ENCODE peak calls at places on chromosomes 2 and 18, in four cellular contexts. D is lower lobe of right lung, K is AG04450, F is endothelial cell. I is an unnamed sample.

GRCh38 chr18:45562567-45563479 is 52.5 kb upstream of the SLC14A2 start:
- DNase-seq in K (no peak), F (no peak), D (no peak), I (no peak)

GRCh38 chr2:149422991-149423338 is 92.6 kb downstream of the LYPD6 start:
- DNase-seq in K (no peak), D (no peak), F (no peak), I (no peak)

GRCh38 chr18:49398331-49398730 is 62.1 kb downstream of the DYM start:
- DNase-seq in K (no peak), D (no peak), F (no peak), I (no peak)

GRCh38 chr18:50287028-50287440 is 458 bp downstream of the CXXC1 start:
- DNase-seq in D (no peak), F (no peak), K (no peak), I (no peak)

GRCh38 chr2:15844099-15844801 is 96.1 kb upstream of the MYCN start:
- DNase-seq in F (no peak), K (no peak), D (no peak), I (no peak)

GRCh38 chr2:190819835-190820234 is 60.8 kb upstream of the GLS start:
- DNase-seq in D (no peak), F (no peak), K (peak), I (no peak)

GRCh38 chr18:62839874-62840713 is 124.8 kb downstream of the PHLPP1 start:
- DNase-seq in F (no peak), D (no peak), K (no peak), I (no peak)

GRCh38 chr2:232966122-232966521 is 46.9 kb downstream of the NGEF start:
- DNase-seq in D (no peak), K (no peak), F (no peak), I (no peak)

GRCh38 chr2:215565897-215566296 is 130.0 kb upstream of the FN1 start:
- DNase-seq in K (no peak), F (no peak), D (no peak), I (no peak)

GRCh38 chr2:145860083-145860482 is 1340.2 kb upstream of the ZEB2 start:
- DNase-seq in K (no peak), D (no peak), F (no peak), I (no peak)

GRCh38 chr2:204909791-204910190 is 364.5 kb downstream of the PARD3B start:
- DNase-seq in D (no peak), F (no peak), K (no peak), I (no peak)

GRCh38 chr2:104944495-104944894 is 90.6 kb downstream of the POU3F3 start:
- DNase-seq in K (no peak), F (peak), D (no peak), I (peak)

GRCh38 chr2:237026981-237027711 is 58.5 kb upstream of the COPS8 start:
- DNase-seq in K (peak), D (peak), F (peak), I (peak)

GRCh38 chr18:51346404-51346803 is 148.9 kb upstream of the MEX3C start:
- DNase-seq in F (no peak), K (no peak), D (no peak), I (no peak)

GRCh38 chr18:47930086-47930843 is at the start of gene SMAD2:
- DNase-seq in K (no peak), D (peak), F (peak), I (peak)

GRCh38 chr2:226063704-226064390 is 664.3 kb downstream of the NYAP2 start:
- DNase-seq in K (no peak), D (no peak), F (no peak), I (no peak)

DNA sequence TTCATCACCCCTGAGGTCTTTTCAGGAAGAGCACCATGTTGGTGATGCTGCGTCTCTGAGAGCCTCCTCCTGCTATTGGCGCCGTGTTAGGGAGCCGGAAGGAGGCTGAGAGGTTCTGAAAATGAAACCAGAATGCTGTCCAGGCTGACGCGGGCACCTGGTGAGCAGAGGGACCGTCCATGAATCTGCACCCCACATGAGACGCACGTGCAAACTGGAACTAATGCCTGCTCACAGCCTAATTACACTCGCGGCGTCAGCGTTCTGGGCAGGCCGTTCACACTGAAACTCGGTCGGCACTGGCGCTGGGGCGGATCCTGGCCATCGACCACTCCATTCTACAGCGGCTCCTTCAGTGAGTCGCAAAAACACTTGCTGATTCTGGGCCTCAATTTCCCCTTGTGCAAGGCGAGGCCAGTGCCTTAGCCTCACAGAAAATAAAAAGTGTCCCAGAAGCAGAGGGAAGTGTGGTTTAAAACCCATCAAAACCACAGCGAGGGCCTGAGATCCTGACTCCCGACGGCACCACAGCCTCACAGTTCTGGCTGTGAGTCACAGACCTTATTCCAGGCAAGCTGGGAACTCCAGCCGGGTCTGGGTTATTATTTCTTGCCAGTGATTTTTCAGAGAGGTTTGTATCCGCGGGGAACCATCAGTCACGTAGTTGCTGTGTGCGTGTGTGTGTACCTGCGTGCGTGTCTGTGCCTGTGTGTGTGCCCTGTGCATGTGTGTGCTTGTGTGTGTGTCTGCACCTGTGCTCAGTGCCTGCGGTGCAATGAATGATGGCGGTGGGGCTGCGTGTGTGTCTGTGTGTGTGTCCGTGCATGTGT is 49.1 kb upstream of the CTDP1 start:
- DNase-seq in D (no peak), K (no peak), F (no peak), I (no peak)
- TF ChIP-seq CTCF in D (no peak), K (no peak), F (no peak), I (no peak)

DNA sequence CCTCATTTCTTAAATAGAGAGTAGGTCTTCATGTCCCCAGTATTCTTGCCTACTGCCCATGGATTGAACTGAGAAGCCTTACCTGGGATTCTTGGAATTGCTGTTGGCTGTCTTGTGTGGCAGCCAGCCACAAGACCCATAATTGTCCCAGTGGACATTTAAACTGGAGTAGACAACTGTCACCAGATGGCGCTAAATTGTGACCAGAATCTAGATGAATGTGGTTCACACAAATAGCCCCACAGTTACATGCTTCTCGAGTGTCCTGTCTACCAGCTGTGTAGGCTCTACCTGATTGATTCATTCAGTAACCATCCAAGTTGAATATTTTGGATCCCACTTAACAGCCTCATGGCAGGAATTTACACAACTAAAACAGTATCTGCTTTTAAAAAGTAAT is 73.2 kb downstream of the MAP4K4 start:
- DNase-seq in D (no peak), F (peak), K (no peak), I (no peak)
- TF ChIP-seq CTCF in D (peak), F (no peak), K (peak), I (no peak)

DNA sequence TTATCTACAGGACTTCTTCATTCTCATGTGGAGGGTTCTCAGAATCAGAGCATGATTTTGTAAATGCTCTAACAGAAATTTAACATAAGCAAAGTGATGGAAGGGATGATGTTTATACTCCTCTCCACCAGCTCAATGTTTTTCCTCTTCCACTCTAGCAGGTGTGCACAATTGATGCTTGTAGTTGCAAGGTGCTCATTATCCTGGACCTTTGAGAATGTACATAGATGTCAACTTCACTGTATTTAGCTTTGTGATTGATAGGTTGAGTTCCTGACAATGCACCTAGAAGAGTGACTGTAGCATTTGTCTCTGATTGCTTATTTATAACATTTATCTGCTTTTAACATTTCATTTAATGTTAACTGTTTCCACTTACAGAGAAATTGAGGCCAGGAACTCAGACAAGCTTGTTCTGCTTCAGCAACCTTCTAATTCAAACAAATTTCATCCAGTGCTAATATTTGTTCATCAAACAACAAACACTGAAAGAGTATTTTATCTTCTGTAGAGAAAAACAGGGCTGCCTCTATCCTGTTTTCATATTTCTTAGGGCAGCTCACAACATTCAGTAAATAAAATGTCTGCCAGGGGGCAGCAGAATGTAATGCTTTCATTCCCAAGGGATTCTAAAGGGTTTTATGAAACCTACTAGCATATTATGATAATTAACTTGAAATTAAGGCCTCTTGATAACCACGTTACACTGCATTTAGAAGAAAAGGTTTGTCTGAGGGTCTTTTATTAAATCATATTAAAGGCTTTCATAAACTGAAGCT is 127.9 kb upstream of the NOL4 start:
- DNase-seq in F (no peak), D (no peak), K (no peak), I (no peak)
- TF ChIP-seq CTCF in F (no peak), D (peak), K (peak), I (no peak)

GRCh38 chr18:7735194-7735593 is 168.1 kb downstream of the PTPRM start:
- DNase-seq in K (no peak), D (no peak), F (no peak), I (no peak)
- TF ChIP-seq CTCF in K (no peak), D (peak), F (no peak), I (no peak)

DNA sequence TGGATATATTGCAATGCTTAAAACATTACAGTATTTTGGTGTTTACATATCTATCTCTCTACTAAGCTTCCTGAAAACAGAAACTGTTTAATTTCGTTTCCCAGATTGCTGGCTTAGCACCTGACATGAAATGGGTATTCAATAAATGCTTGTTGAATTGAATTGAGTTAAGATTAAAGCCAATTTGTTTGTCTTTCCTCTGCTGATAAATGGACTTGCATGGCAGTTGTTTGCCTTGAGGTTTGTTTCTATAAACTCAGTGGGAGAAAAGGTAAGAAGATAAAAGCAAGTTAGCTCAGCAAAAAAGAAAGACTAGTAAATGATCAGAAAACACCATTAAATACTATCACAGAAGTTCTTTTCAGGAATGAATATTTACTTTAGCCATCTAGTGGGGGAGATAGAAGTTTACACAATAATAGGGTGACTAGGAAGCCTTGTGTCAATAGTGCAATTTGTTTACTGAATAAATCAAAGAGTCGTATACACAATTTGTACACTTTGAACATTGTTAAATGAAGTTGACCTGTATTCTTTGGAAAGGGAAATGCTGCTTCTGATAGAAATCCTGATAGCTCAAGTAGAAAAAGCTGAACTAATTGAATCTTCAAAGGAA is 754.5 kb upstream of the FAM98A start:
- DNase-seq in F (no peak), D (no peak), K (no peak), I (no peak)
- TF ChIP-seq CTCF in F (no peak), D (no peak), K (no peak), I (no peak)

GRCh38 chr2:120667981-120668380 is 67.7 kb upstream of the GLI2 start:
- DNase-seq in F (no peak), D (no peak), K (no peak), I (no peak)

GRCh38 chr2:120670771-120671480 is 64.7 kb upstream of the GLI2 start:
- DNase-seq in K (no peak), F (no peak), D (no peak), I (no peak)

GRCh38 chr2:120669971-120670370 is 65.7 kb upstream of the GLI2 start:
- DNase-seq in K (no peak), F (no peak), D (no peak), I (no peak)

GRCh38 chr2:120670371-120670770 is 65.3 kb upstream of the GLI2 start:
- DNase-seq in F (no peak), K (no peak), D (no peak), I (no peak)

GRCh38 chr2:120669121-120669952 is 66.3 kb upstream of the GLI2 start:
- DNase-seq in F (peak), D (peak), K (no peak), I (peak)
- TF ChIP-seq CTCF in F (peak), D (peak), K (peak), I (peak)

GRCh38 chr18:77423468-77423867 is 173.8 kb downstream of the GALR1 start:
- DNase-seq in F (no peak), D (no peak), K (no peak), I (no peak)

DNA sequence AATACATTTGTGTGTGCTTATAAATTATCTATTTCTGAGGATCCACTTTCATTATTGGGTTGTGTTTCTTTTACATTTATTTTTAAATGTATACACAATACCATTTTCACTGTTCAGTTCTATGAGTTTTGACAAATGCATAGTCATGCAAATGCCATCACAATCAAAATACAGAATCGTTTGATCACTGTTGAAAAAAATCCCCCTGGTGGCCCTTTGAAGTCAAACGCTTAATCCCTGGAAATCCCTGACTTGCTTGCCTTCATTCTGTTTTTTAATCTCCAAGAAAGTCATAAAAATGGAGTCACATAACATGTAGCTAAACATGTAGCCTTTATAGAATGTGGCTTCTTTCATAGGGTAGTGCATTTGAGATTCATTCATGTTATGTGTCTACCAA is 173.3 kb downstream of the GALR1 start:
- DNase-seq in K (no peak), F (no peak), D (no peak), I (no peak)
- TF ChIP-seq CTCF in K (no peak), F (peak), D (no peak), I (no peak)

DNA sequence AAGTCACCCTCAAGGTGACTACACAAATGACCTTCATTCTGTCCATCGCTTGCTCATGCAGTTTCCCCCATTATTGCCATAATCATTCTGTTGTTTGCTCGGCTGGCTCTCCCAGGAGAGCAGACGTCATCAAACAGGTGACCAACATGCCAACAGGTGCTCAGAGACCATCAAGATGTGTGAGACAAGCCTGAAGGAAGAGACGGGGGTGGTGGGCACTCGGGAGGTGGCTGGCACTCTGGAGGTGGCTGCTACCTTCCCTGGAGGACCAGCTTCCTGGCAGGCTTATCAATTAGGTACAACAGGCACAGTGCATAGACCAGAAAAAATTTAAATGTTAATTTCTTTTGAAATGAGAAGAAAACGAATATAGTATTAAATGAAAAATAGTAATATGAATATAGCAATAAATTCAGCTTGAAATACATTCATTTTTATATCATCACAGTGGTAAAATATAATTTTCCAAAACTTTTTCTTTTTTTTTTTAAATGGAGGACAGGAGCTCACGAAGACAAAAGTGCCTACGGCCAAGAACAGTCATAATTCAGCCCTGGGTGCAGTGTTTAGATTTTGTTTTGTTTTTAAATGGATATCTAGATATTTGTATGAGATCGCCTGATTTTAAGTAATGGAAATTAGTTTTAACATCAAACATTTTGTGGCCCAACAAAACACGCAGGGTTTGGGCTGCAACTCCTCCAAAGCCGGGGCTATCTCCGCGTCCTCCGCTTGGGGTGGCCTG is 16.9 kb upstream of the HAAO start:
- DNase-seq in D (no peak), K (no peak), F (no peak), I (no peak)
- TF ChIP-seq CTCF in D (no peak), K (peak), F (no peak), I (no peak)

GRCh38 chr2:154437104-154437503 is 261.4 kb upstream of the KCNJ3 start:
- DNase-seq in F (no peak), K (no peak), D (no peak), I (no peak)

GRCh38 chr2:154443919-154444318 is 254.6 kb upstream of the KCNJ3 start:
- DNase-seq in F (no peak), D (no peak), K (no peak), I (no peak)

DNA sequence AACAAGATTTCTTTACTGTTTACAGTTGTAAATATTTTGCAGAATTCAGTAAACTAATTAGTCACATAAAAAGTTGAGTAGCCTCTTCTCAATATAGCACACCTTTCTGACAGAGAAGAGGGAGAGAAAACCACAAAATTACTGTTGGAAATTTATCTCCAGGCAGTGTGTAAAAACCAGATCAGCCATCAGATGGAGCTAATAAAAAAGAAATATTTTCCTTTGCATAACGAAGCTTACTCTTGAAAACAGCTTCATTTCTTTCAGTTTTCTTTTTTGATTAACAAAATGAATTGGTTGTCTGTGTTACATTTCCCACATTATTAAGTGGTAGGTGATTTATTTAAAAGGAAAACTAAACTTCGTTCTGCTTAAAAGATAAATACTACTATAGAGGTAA is 259.3 kb upstream of the KCNJ3 start:
- DNase-seq in D (no peak), K (no peak), F (no peak), I (no peak)
- TF ChIP-seq CTCF in D (no peak), K (no peak), F (no peak), I (no peak)

GRCh38 chr2:240605867-240606743 is 19.2 kb upstream of the GPR35 start:
- DNase-seq in K (no peak), D (peak), F (no peak), I (no peak)
- TF ChIP-seq CTCF in K (no peak), D (no peak), F (no peak), I (no peak)